ENCODE peak calls at places on chromosomes 3 and 15, in six cellular contexts. B, P, Y, F, U and I are unnamed samples.

GRCh38 chr3:16362781-16363180 is 97.8 kb downstream of the OXNAD1 start:
- DNase-seq in Y (no peak), B (no peak), U (no peak), F (no peak), P (no peak), I (no peak)

GRCh38 chr3:171348121-171348520 is 112.1 kb downstream of the TNIK start:
- DNase-seq in F (no peak), U (no peak), B (no peak), Y (no peak), P (no peak), I (no peak)

GRCh38 chr15:76588811-76589747 is 252.5 kb downstream of the ISL2 start:
- DNase-seq in F (no peak), B (no peak), P (no peak), Y (no peak), U (no peak), I (no peak)

GRCh38 chr15:78131295-78132021 is at the start of gene CIB2:
- DNase-seq in U (peak; percentile 54), B (peak; percentile 56), P (peak; percentile 82), Y (peak; percentile 83), F (peak; percentile 95), I (peak; percentile 93)

GRCh38 chr3:142337994-142338393 is 109.8 kb downstream of the XRN1 start:
- DNase-seq in B (no peak), P (no peak), F (no peak), Y (no peak), U (no peak), I (no peak)

GRCh38 chr3:169528289-169528688 is 135.2 kb downstream of the MECOM start:
- DNase-seq in U (no peak), Y (no peak), P (no peak), B (peak; percentile 53), F (no peak), I (no peak)

GRCh38 chr3:193292386-193292785 is 51.4 kb downstream of the PLAAT1 start:
- DNase-seq in U (no peak), B (no peak), Y (no peak), P (no peak), F (no peak), I (no peak)

GRCh38 chr3:149501524-149501923 is 27.0 kb downstream of the TM4SF4 start:
- DNase-seq in B (peak; percentile 42), P (no peak), F (no peak), Y (no peak), U (no peak), I (no peak)

GRCh38 chr3:105527538-105527937 is 160.8 kb downstream of the ALCAM start:
- DNase-seq in F (peak; percentile 18), Y (no peak), B (peak; percentile 27), U (no peak), P (no peak), I (no peak)

GRCh38 chr3:79415351-79415750 is 352.4 kb downstream of the ROBO1 start:
- DNase-seq in B (no peak), U (no peak), Y (no peak), P (no peak), F (no peak), I (no peak)

GRCh38 chr3:38454179-38454883 is 641 bp downstream of the ACVR2B start:
- DNase-seq in B (peak; percentile 36), Y (peak; percentile 41), U (peak; percentile 9), F (peak; percentile 42), P (peak; percentile 31), I (peak; percentile 77)

GRCh38 chr15:91258436-91258779 is 158.4 kb downstream of the SV2B start:
- DNase-seq in P (peak; percentile 18), B (no peak), F (peak; percentile 43), U (no peak), Y (peak; percentile 25), I (no peak)

GRCh38 chr15:69393831-69394491 is 20.2 kb upstream of the KIF23 start:
- DNase-seq in U (no peak), F (no peak), Y (no peak), B (peak; percentile 37), P (no peak), I (no peak)

GRCh38 chr3:140902791-140903190 is 38.8 kb upstream of the SLC25A36 start:
- DNase-seq in U (no peak), Y (no peak), B (no peak), F (no peak), P (no peak), I (no peak)

GRCh38 chr15:62972814-62973213 is 69.7 kb upstream of the TPM1 start:
- DNase-seq in U (no peak), B (peak; percentile 62), F (no peak), Y (no peak), P (no peak), I (no peak)

GRCh38 chr15:53133255-53133654 is 343.1 kb upstream of the ONECUT1 start:
- DNase-seq in U (no peak), B (no peak), P (no peak), Y (no peak), F (no peak), I (no peak)

GRCh38 chr15:82530606-82531379 is 9.5 kb downstream of the RPS17 start:
- DNase-seq in F (peak; percentile 73), Y (peak; percentile 79), U (peak; percentile 51), P (peak; percentile 82), B (peak; percentile 72), I (peak; percentile 85)

GRCh38 chr3:194351080-194351672 is at the start of gene CPN2:
- DNase-seq in P (no peak), Y (no peak), B (no peak), U (no peak), F (no peak), I (no peak)

GRCh38 chr15:81297147-81297572 is 26.8 kb downstream of the STARD5 start:
- DNase-seq in B (peak; percentile 95), P (no peak), Y (no peak), U (no peak), F (no peak), I (no peak)

GRCh38 chr3:14127106-14127505 is 2.3 kb downstream of the TMEM43 start:
- DNase-seq in Y (peak; percentile 19), P (no peak), U (no peak), F (no peak), B (no peak), I (no peak)

GRCh38 chr15:79948095-79948695 is 22.8 kb downstream of the BCL2A1 start:
- DNase-seq in Y (no peak), P (no peak), F (no peak), U (no peak), B (no peak), I (no peak)

GRCh38 chr3:179069762-179070390 is 1.7 kb downstream of the ZMAT3 start:
- DNase-seq in F (no peak), B (no peak), P (no peak), Y (no peak), U (no peak), I (no peak)

GRCh38 chr3:126344380-126345041 is 12.7 kb downstream of the KLF15 start:
- DNase-seq in U (no peak), Y (no peak), B (no peak), P (peak; percentile 8), F (no peak), I (no peak)

GRCh38 chr15:39323157-39323556 is 257.7 kb upstream of the THBS1 start:
- DNase-seq in B (no peak), U (no peak), Y (no peak), P (no peak), F (no peak), I (no peak)

GRCh38 chr3:150255416-150255815 is 152.7 kb upstream of the TSC22D2 start:
- DNase-seq in P (no peak), Y (no peak), F (no peak), U (no peak), B (no peak), I (no peak)